ENCODE peak calls at places on chromosomes 13 and 19, in eight cellular contexts. One of them, this sample, is unnamed.

GRCh38 chr19:38676878-38677646 is 29.6 kb downstream of the ACTN4 start:
- DNase-seq in GM23338: no peak
- DNase-seq in OCI-LY7: no peak
- DNase-seq in hepatocyte: no peak
- DNase-seq in neural progenitor cell: no peak
- DNase-seq in MM.1S: no peak
- DNase-seq in HCT116: no peak
- DNase-seq in PC-3: no peak
- DNase-seq in this sample: no peak

GRCh38 chr13:51280379-51280940 is 58.3 kb downstream of the FAM124A start:
- DNase-seq in GM23338: no peak
- DNase-seq in OCI-LY7: no peak
- DNase-seq in hepatocyte: no peak
- DNase-seq in neural progenitor cell: no peak
- DNase-seq in MM.1S: no peak
- DNase-seq in HCT116: no peak
- DNase-seq in PC-3: no peak
- DNase-seq in this sample: no peak

GRCh38 chr13:111040821-111041220 is 74.3 kb upstream of the ARHGEF7 start:
- DNase-seq in GM23338: no peak
- DNase-seq in OCI-LY7: no peak
- DNase-seq in hepatocyte: no peak
- DNase-seq in neural progenitor cell: no peak
- DNase-seq in MM.1S: no peak
- DNase-seq in HCT116: no peak
- DNase-seq in PC-3: no peak
- DNase-seq in this sample: no peak

GRCh38 chr13:40644838-40645620 is 21.4 kb downstream of the FOXO1 start:
- DNase-seq in GM23338: no peak
- DNase-seq in OCI-LY7: peak
- DNase-seq in hepatocyte: peak
- DNase-seq in neural progenitor cell: peak
- DNase-seq in MM.1S: peak
- DNase-seq in HCT116: no peak
- DNase-seq in PC-3: no peak
- DNase-seq in this sample: peak

GRCh38 chr19:3238066-3238561 is 13.7 kb downstream of the CELF5 start:
- DNase-seq in GM23338: no peak
- DNase-seq in OCI-LY7: no peak
- DNase-seq in hepatocyte: no peak
- DNase-seq in neural progenitor cell: no peak
- DNase-seq in MM.1S: no peak
- DNase-seq in HCT116: no peak
- DNase-seq in PC-3: no peak
- DNase-seq in this sample: no peak

GRCh38 chr13:63311587-63311986 is 1895.9 kb upstream of the PCDH20 start:
- DNase-seq in GM23338: no peak
- DNase-seq in OCI-LY7: no peak
- DNase-seq in hepatocyte: no peak
- DNase-seq in neural progenitor cell: no peak
- DNase-seq in MM.1S: no peak
- DNase-seq in HCT116: no peak
- DNase-seq in PC-3: no peak
- DNase-seq in this sample: no peak

GRCh38 chr19:16323532-16323931 is 1.1 kb upstream of the KLF2 start:
- DNase-seq in GM23338: no peak
- DNase-seq in OCI-LY7: no peak
- DNase-seq in hepatocyte: no peak
- DNase-seq in neural progenitor cell: no peak
- DNase-seq in MM.1S: no peak
- DNase-seq in HCT116: no peak
- DNase-seq in PC-3: no peak
- DNase-seq in this sample: no peak

GRCh38 chr19:48999481-49000325 is 6.0 kb downstream of the RUVBL2 start:
- DNase-seq in GM23338: peak
- DNase-seq in OCI-LY7: peak
- DNase-seq in hepatocyte: peak
- DNase-seq in neural progenitor cell: peak
- DNase-seq in MM.1S: peak
- DNase-seq in HCT116: no peak
- DNase-seq in PC-3: peak
- DNase-seq in this sample: peak

GRCh38 chr19:45632468-45633196 is 6.6 kb downstream of the EML2 start:
- DNase-seq in GM23338: peak
- DNase-seq in OCI-LY7: peak
- DNase-seq in hepatocyte: peak
- DNase-seq in neural progenitor cell: peak
- DNase-seq in MM.1S: no peak
- DNase-seq in HCT116: peak
- DNase-seq in PC-3: peak
- DNase-seq in this sample: peak

GRCh38 chr13:101614491-101614890 is 162.0 kb downstream of the ITGBL1 start:
- DNase-seq in GM23338: no peak
- DNase-seq in OCI-LY7: no peak
- DNase-seq in hepatocyte: no peak
- DNase-seq in neural progenitor cell: peak
- DNase-seq in MM.1S: no peak
- DNase-seq in HCT116: no peak
- DNase-seq in PC-3: no peak
- DNase-seq in this sample: no peak

GRCh38 chr13:27353166-27353583 is 71.2 kb upstream of the GTF3A start:
- DNase-seq in GM23338: no peak
- DNase-seq in OCI-LY7: peak
- DNase-seq in hepatocyte: peak
- DNase-seq in neural progenitor cell: no peak
- DNase-seq in MM.1S: peak
- DNase-seq in HCT116: no peak
- DNase-seq in PC-3: peak
- DNase-seq in this sample: peak

GRCh38 chr19:10557603-10558197 is 8.1 kb downstream of the KRI1 start:
- DNase-seq in GM23338: no peak
- DNase-seq in OCI-LY7: no peak
- DNase-seq in hepatocyte: no peak
- DNase-seq in neural progenitor cell: no peak
- DNase-seq in MM.1S: no peak
- DNase-seq in HCT116: no peak
- DNase-seq in PC-3: no peak
- DNase-seq in this sample: no peak

GRCh38 chr13:112693831-112694497 is 4.1 kb downstream of the ATP11A start:
- DNase-seq in GM23338: no peak
- DNase-seq in OCI-LY7: no peak
- DNase-seq in hepatocyte: no peak
- DNase-seq in neural progenitor cell: peak
- DNase-seq in MM.1S: peak
- DNase-seq in HCT116: no peak
- DNase-seq in PC-3: peak
- DNase-seq in this sample: peak

GRCh38 chr19:14333101-14333871 is 48.0 kb upstream of the ADGRE5 start:
- DNase-seq in GM23338: peak
- DNase-seq in OCI-LY7: no peak
- DNase-seq in hepatocyte: peak
- DNase-seq in neural progenitor cell: peak
- DNase-seq in MM.1S: no peak
- DNase-seq in HCT116: no peak
- DNase-seq in PC-3: peak
- DNase-seq in this sample: peak

GRCh38 chr13:26614721-26615120 is 57.2 kb downstream of the WASF3 start:
- DNase-seq in GM23338: no peak
- DNase-seq in OCI-LY7: no peak
- DNase-seq in hepatocyte: no peak
- DNase-seq in neural progenitor cell: no peak
- DNase-seq in MM.1S: no peak
- DNase-seq in HCT116: no peak
- DNase-seq in PC-3: no peak
- DNase-seq in this sample: no peak

GRCh38 chr13:81247711-81248110 is 906.8 kb upstream of the SPRY2 start:
- DNase-seq in GM23338: no peak
- DNase-seq in OCI-LY7: no peak
- DNase-seq in hepatocyte: no peak
- DNase-seq in neural progenitor cell: no peak
- DNase-seq in MM.1S: no peak
- DNase-seq in HCT116: no peak
- DNase-seq in PC-3: no peak
- DNase-seq in this sample: no peak

GRCh38 chr19:48558018-48558684 is 6.2 kb downstream of the SULT2B1 start:
- DNase-seq in GM23338: peak
- DNase-seq in OCI-LY7: no peak
- DNase-seq in hepatocyte: peak
- DNase-seq in neural progenitor cell: no peak
- DNase-seq in MM.1S: no peak
- DNase-seq in HCT116: peak
- DNase-seq in PC-3: peak
- DNase-seq in this sample: peak

GRCh38 chr13:21426238-21426637 is 32.9 kb downstream of the ZDHHC20 start:
- DNase-seq in GM23338: no peak
- DNase-seq in OCI-LY7: no peak
- DNase-seq in hepatocyte: no peak
- DNase-seq in neural progenitor cell: no peak
- DNase-seq in MM.1S: no peak
- DNase-seq in HCT116: no peak
- DNase-seq in PC-3: no peak
- DNase-seq in this sample: peak

DNA sequence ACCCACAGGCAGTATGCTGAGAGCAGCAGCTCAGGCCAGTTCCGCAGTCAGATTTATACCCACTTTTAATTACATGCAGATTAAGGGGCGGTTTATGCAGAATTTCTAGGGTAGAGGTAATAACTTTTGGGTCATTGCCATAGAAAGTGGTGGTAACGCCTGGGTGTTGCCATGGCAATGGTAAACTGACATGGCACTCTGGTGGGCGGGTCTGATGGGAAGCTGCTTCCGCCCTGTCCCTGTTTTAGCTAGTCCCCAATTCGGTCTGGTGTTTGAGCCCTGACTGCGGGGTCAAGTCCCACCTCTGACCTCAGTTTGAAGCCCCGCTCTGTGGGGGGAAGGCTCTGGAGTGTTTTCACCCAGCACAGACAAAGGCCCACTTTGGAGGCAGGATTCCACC is 141.1 kb upstream of the VSTM2B start:
- DNase-seq in GM23338: peak
- DNase-seq in OCI-LY7: no peak
- DNase-seq in hepatocyte: no peak
- DNase-seq in neural progenitor cell: no peak
- DNase-seq in MM.1S: no peak
- DNase-seq in HCT116: no peak
- DNase-seq in PC-3: no peak
- DNase-seq in this sample: no peak
- TF ChIP-seq EZH2phosphoT487 in GM23338: no peak
- TF ChIP-seq EZH2phosphoT487 in OCI-LY7: no peak
- TF ChIP-seq EZH2phosphoT487 in hepatocyte: no peak
- TF ChIP-seq EZH2phosphoT487 in neural progenitor cell: no peak
- TF ChIP-seq EZH2phosphoT487 in MM.1S: no peak
- TF ChIP-seq EZH2phosphoT487 in HCT116: no peak
- TF ChIP-seq EZH2phosphoT487 in PC-3: no peak
- TF ChIP-seq EZH2phosphoT487 in this sample: no peak

GRCh38 chr13:23069571-23069970 is 111.2 kb upstream of the SGCG start:
- DNase-seq in GM23338: no peak
- DNase-seq in OCI-LY7: no peak
- DNase-seq in hepatocyte: no peak
- DNase-seq in neural progenitor cell: no peak
- DNase-seq in MM.1S: no peak
- DNase-seq in HCT116: no peak
- DNase-seq in PC-3: peak
- DNase-seq in this sample: peak

GRCh38 chr13:23074054-23074805 is 106.5 kb upstream of the SGCG start:
- DNase-seq in GM23338: no peak
- DNase-seq in OCI-LY7: no peak
- DNase-seq in hepatocyte: no peak
- DNase-seq in neural progenitor cell: no peak
- DNase-seq in MM.1S: no peak
- DNase-seq in HCT116: no peak
- DNase-seq in PC-3: no peak
- DNase-seq in this sample: no peak
- TF ChIP-seq EZH2phosphoT487 in GM23338: no peak
- TF ChIP-seq EZH2phosphoT487 in OCI-LY7: no peak
- TF ChIP-seq EZH2phosphoT487 in hepatocyte: no peak
- TF ChIP-seq EZH2phosphoT487 in neural progenitor cell: no peak
- TF ChIP-seq EZH2phosphoT487 in MM.1S: no peak
- TF ChIP-seq EZH2phosphoT487 in HCT116: no peak
- TF ChIP-seq EZH2phosphoT487 in PC-3: no peak
- TF ChIP-seq EZH2phosphoT487 in this sample: no peak

DNA sequence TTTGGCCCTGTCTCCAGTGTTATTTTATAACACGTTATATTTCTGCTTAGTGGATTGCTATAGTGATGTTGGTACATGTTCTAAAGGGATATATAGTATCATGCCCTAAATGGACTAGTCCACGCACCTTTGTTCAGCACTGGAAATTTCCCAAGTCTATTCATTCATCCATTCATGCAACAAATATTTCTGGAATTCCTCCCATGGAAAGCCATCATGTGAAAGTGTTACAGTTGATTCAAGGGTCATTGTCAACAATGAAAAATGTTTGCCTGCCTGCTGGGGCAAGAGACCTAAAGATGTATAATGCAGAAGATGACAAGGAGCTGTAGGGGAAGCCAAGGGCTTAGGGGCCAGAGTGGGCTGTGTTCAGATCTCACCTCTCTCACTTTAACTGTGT is 10.8 kb upstream of the HSPH1 start:
- DNase-seq in GM23338: no peak
- DNase-seq in OCI-LY7: no peak
- DNase-seq in hepatocyte: peak
- DNase-seq in neural progenitor cell: no peak
- DNase-seq in MM.1S: no peak
- DNase-seq in HCT116: peak
- DNase-seq in PC-3: peak
- DNase-seq in this sample: peak
- TF ChIP-seq EZH2phosphoT487 in GM23338: no peak
- TF ChIP-seq EZH2phosphoT487 in OCI-LY7: no peak
- TF ChIP-seq EZH2phosphoT487 in hepatocyte: no peak
- TF ChIP-seq EZH2phosphoT487 in neural progenitor cell: no peak
- TF ChIP-seq EZH2phosphoT487 in MM.1S: no peak
- TF ChIP-seq EZH2phosphoT487 in HCT116: no peak
- TF ChIP-seq EZH2phosphoT487 in PC-3: no peak
- TF ChIP-seq EZH2phosphoT487 in this sample: no peak

GRCh38 chr19:4732680-4733114 is 9.1 kb upstream of the DPP9 start:
- DNase-seq in GM23338: peak
- DNase-seq in OCI-LY7: peak
- DNase-seq in hepatocyte: peak
- DNase-seq in neural progenitor cell: peak
- DNase-seq in MM.1S: peak
- DNase-seq in HCT116: peak
- DNase-seq in PC-3: peak
- DNase-seq in this sample: peak

GRCh38 chr19:4733755-4734345 is 10.2 kb upstream of the DPP9 start:
- DNase-seq in GM23338: no peak
- DNase-seq in OCI-LY7: no peak
- DNase-seq in hepatocyte: no peak
- DNase-seq in neural progenitor cell: no peak
- DNase-seq in MM.1S: no peak
- DNase-seq in HCT116: no peak
- DNase-seq in PC-3: no peak
- DNase-seq in this sample: no peak

DNA sequence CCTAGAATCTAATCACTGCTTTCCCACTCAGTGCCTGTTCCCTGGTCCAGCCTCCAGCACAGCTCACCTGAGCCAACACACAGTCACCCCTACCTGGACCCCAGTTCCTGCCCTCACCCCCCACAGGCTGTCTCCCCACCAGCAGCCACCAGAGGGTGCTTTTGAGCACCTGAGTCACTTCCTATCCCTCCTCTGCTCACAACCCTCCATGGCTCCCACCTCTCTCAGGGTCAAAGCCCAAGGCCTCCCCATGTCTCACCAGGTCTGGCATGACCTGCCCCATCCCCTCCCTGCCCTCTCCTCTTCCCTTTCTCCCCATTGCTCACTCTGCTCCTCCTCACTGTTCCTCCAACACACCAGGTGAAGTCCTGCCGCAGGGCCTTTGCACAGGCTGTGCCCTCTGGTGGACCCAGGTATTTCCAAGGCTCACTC is 7.1 kb upstream of the DPP9 start:
- DNase-seq in GM23338: peak
- DNase-seq in OCI-LY7: peak
- DNase-seq in hepatocyte: no peak
- DNase-seq in neural progenitor cell: no peak
- DNase-seq in MM.1S: peak
- DNase-seq in HCT116: peak
- DNase-seq in PC-3: peak
- DNase-seq in this sample: peak
- TF ChIP-seq EZH2phosphoT487 in GM23338: no peak
- TF ChIP-seq EZH2phosphoT487 in OCI-LY7: no peak
- TF ChIP-seq EZH2phosphoT487 in hepatocyte: no peak
- TF ChIP-seq EZH2phosphoT487 in neural progenitor cell: no peak
- TF ChIP-seq EZH2phosphoT487 in MM.1S: no peak
- TF ChIP-seq EZH2phosphoT487 in HCT116: no peak
- TF ChIP-seq EZH2phosphoT487 in PC-3: no peak
- TF ChIP-seq EZH2phosphoT487 in this sample: no peak

This sample was measured in GM23248.